ENCODE peak calls at places on chromosomes 7 and 10, in four cellular contexts. B is aorta, K is RWPE1, F is HCT116. M is an unnamed sample.

GRCh38 chr7:128390871-128391565 is 18.8 kb downstream of the IMPDH1 start:
- DNase-seq in F (no peak), B (no peak), K (no peak), M (no peak)

GRCh38 chr7:1727812-1728570 is 57.9 kb downstream of the ELFN1 start:
- DNase-seq in K (no peak), F (no peak), B (no peak), M (no peak)

GRCh38 chr10:5563237-5563961 is 38.6 kb downstream of the CALML3 start:
- DNase-seq in K (no peak), B (peak; percentile 73), F (no peak), M (no peak)

GRCh38 chr7:46072722-46073121 is 151.7 kb upstream of the IGFBP3 start:
- DNase-seq in F (no peak), B (no peak), K (no peak), M (no peak)

GRCh38 chr10:44962870-44963738 is 3.5 kb downstream of the RASSF4 start:
- DNase-seq in F (no peak), B (no peak), K (no peak), M (peak; percentile 48)

GRCh38 chr10:71212249-71213126 is at the start of gene UNC5B:
- DNase-seq in B (peak; percentile 96), K (peak; percentile 86), F (peak; percentile 76), M (peak; percentile 93)

GRCh38 chr7:135930565-135931423 is 46.4 kb downstream of the MTPN start:
- DNase-seq in F (no peak), K (no peak), B (no peak), M (no peak)

GRCh38 chr10:126240483-126240882 is 147.8 kb downstream of the ADAM12 start:
- DNase-seq in B (no peak), F (no peak), K (no peak), M (no peak)

GRCh38 chr7:12961910-12962309 is 274.5 kb downstream of the ARL4A start:
- DNase-seq in K (no peak), F (no peak), B (no peak), M (no peak)

GRCh38 chr10:113347508-113347907 is 205.3 kb upstream of the HABP2 start:
- DNase-seq in K (no peak), B (no peak), F (no peak), M (no peak)

GRCh38 chr7:155252388-155252957 is 45.2 kb upstream of the INSIG1 start:
- DNase-seq in F (no peak), K (no peak), B (no peak), M (no peak)

GRCh38 chr10:93199221-93199681 is 125.6 kb downstream of the CYP26A1 start:
- DNase-seq in F (no peak), K (no peak), B (no peak), M (peak; percentile 74)

GRCh38 chr10:59018977-59019376 is 157.5 kb upstream of the PHYHIPL start:
- DNase-seq in K (no peak), F (no peak), B (no peak), M (no peak)

GRCh38 chr7:142542938-142543337 is 206.3 kb upstream of the PRSS1 start:
- DNase-seq in K (no peak), F (no peak), B (no peak), M (no peak)

GRCh38 chr7:99030145-99030856 is 113.6 kb downstream of the SMURF1 start:
- DNase-seq in K (no peak), B (no peak), F (no peak), M (peak; percentile 32)

GRCh38 chr10:25756784-25757183 is 177.2 kb upstream of the MYO3A start:
- DNase-seq in B (no peak), F (no peak), K (no peak), M (no peak)

GRCh38 chr7:101814996-101815825 is 2.2 kb upstream of the CUX1 start:
- DNase-seq in B (peak; percentile 85), K (no peak), F (no peak), M (peak; percentile 61)

GRCh38 chr10:59016043-59016442 is 160.4 kb upstream of the PHYHIPL start:
- DNase-seq in B (no peak), F (no peak), K (no peak), M (no peak)

GRCh38 chr7:27162930-27163775 is 2.2 kb downstream of the HOXA9 start:
- DNase-seq in K (no peak), F (no peak), B (no peak), M (no peak)

GRCh38 chr7:44438851-44439250 is 51.6 kb downstream of the NUDCD3 start:
- DNase-seq in K (no peak), B (no peak), F (no peak), M (no peak)

GRCh38 chr7:18498327-18498726 is 2.8 kb downstream of the HDAC9 start:
- DNase-seq in F (no peak), K (no peak), B (no peak), M (no peak)

GRCh38 chr7:27129729-27130539 is 623 bp downstream of the HOXA4 start:
- DNase-seq in K (no peak), F (no peak), B (peak; percentile 84), M (peak; percentile 17)

DNA sequence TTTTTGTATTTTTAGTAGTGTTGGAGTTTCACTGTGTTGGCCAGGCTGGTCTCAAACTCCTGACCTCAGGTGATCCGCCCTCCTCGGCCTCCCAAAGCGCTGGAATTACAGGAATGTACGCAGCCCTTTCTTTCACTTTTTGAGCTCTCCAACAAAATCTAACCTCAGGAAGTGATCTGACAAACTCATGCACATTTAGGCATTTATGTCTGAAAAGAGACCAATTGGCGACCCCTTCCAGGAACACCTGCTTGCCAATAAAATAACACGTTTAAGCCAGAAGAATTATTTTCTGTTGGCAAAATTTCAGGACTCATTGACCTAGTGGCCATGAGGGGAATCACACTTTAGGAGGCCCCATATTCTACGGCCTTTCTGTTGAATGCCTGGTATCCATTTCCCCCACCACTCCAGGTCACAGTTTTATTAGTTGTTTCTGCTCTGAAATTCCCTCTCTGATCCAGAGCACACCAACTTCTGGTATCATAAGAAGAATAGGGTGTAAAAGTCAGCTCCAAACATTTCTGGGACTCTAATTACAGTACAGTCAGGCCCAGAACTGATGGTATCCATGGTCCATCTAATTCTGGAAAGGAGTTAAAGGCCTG is 65.8 kb upstream of the FRMD4A start:
- DNase-seq in B (no peak), K (no peak), F (no peak), M (no peak)
- H3K27ac ChIP-seq in B (peak overlapping the region; percentile 41), K (peak overlapping the region; percentile 75), F (no peak overlapping the region), M (no peak overlapping the region)

GRCh38 chr10:77306666-77307065 is 330.9 kb downstream of the KCNMA1 start:
- DNase-seq in B (no peak), F (no peak), K (no peak), M (no peak)

GRCh38 chr10:77301305-77301730 is 336.3 kb downstream of the KCNMA1 start:
- DNase-seq in K (peak; percentile 30), B (no peak), F (no peak), M (no peak)

GRCh38 chr10:77305650-77306632 is 331.7 kb downstream of the KCNMA1 start:
- DNase-seq in F (no peak), K (no peak), B (no peak), M (no peak)

GRCh38 chr10:77300682-77301081 is 336.9 kb downstream of the KCNMA1 start:
- DNase-seq in F (no peak), K (no peak), B (no peak), M (no peak)

DNA sequence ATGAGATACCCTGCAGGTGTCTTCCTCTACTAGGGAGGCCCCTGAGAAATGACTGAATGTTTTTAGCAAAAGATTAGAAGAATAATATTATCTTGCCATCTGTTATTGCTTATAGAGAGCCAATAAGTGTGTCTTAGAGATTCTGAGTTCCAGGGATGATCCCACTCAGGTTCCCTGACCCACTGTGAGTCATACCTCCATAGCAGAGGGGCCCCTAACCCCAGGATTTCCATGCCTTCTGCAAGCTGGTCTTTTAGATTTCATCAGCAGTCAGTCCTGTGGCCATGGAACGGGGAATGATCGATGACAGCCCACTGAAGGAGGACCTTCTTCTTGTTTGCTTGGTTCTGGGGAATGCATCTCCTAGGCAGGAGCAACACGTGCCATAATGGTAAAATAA is 333.4 kb downstream of the KCNMA1 start:
- DNase-seq in B (no peak), F (no peak), K (no peak), M (no peak)
- H3K27ac ChIP-seq in B (no peak overlapping the region), F (no peak overlapping the region), K (no peak overlapping the region), M (no peak overlapping the region)

DNA sequence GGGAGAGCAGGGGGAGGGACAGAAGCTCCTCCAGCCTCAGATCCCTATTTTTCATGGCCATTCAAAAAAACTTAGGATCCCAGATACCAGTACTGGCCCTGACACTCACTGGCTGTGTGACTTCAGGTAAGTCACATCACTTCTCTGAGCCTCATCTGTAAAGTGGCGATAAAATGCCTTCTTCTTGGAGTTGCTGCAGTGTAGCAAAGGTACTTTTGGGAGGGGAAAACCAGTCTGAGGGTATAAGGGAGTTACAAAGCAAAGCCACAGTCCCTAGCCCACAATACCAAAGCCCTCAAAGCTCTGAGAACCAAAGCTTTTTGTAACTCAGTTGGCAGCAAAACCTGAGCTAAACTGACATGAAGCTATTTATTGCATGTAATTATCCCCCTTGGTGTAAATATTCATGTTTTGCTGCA is 43.4 kb upstream of the COL13A1 start:
- DNase-seq in K (no peak), B (no peak), F (no peak), M (no peak)
- H3K27ac ChIP-seq in K (no peak overlapping the region), B (peak overlapping the region; percentile 46), F (no peak overlapping the region), M (no peak overlapping the region)

DNA sequence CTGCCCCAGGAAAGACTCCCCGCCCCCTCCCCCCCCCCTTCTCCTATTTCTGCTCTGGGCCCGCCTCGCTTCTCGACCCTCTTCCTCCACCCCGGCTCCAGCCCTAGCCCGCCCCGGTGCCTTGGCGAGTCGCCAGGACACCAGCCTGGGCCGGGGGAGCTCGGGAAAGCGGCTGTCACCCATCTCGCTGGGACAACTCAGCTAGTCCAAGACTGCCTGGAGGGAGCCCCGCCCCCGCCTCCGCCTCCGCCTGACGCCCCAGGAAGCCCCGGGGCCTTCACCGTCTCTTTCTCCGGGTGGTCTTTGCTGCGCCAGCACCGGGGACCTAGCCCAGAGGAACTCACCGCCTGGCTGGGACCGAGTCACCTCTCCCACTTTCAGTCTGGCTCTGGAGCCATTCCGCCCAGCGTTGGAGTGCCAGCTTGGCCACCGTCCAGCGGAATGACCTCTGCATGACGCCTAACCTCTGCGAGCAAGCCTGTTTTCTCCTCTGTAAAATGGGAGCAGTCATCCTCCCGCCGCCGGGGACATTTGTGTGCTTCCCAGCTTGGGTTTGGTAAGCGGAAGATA is 1.1 kb upstream of the ZCCHC24 start:
- DNase-seq in F (no peak), B (peak; percentile 95), K (no peak), M (peak; percentile 65)
- H3K27ac ChIP-seq in F (no peak overlapping the region), B (peak overlapping the region; percentile 50), K (peak overlapping the region; percentile 76), M (peak overlapping the region; percentile 95)

DNA sequence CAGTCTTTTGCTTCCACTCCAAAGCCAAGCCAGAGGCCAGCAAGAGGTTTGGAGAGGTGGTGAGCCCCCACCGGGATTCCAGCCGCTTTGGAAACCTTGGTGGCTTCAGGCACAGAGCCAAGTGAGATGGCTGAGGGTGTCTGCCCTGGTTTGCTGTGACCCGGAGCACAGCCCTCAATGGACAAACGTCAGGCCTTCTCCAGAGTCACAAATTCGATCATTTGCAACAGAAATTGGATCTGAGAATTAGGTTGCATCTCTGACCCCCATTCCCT is 885 bp upstream of the NKX1-2 start:
- DNase-seq in B (no peak), K (no peak), F (no peak), M (no peak)
- H3K27ac ChIP-seq in B (no peak overlapping the region), K (no peak overlapping the region), F (no peak overlapping the region), M (no peak overlapping the region)

DNA sequence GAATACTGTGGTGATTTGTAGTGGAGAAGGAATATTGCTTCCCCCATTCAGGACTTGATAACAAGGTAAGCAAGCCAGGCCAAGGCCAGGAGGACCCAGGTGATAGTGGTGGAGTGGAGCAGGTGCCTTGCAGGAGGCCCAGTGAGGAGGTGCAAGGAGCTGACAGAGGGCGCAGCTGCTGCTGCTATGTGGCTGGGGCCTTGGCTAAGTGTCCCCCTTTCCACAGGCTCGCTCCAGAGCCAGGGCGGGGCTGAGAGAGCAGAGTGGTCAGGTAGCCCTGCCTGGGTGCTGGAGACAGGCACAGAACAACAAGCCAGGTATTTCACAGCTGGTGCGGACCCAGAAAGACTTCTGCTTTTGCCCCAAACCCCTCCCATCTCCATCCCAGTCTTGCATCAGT is 163.0 kb downstream of the EGFR start:
- DNase-seq in B (no peak), F (no peak), K (no peak), M (no peak)
- H3K27ac ChIP-seq in B (no peak overlapping the region), F (no peak overlapping the region), K (peak overlapping the region; percentile 66), M (peak overlapping the region; percentile 78)